ENCODE peak calls at places on chromosomes 12 and 14, in nine cellular contexts. One of them, this sample, is unnamed.

GRCh38 chr12:2844786-2845185 is 10.0 kb upstream of the NRIP2 start:
- DNase-seq in foreskin fibroblast: no peak
- DNase-seq in AG09309: no peak
- DNase-seq in B cell: no peak
- DNase-seq in Calu3: no peak
- DNase-seq in endothelial cell: no peak
- DNase-seq in cardiac fibroblast: peak; percentile 11
- DNase-seq in prostate gland: no peak
- DNase-seq in AG04450: no peak
- DNase-seq in this sample: no peak

GRCh38 chr12:115337693-115338543 is 653.9 kb upstream of the TBX3 start:
- DNase-seq in foreskin fibroblast: peak; percentile 91
- DNase-seq in AG09309: peak; percentile 74
- DNase-seq in B cell: no peak
- DNase-seq in Calu3: no peak
- DNase-seq in endothelial cell: no peak
- DNase-seq in cardiac fibroblast: peak; percentile 80
- DNase-seq in prostate gland: peak; percentile 47
- DNase-seq in AG04450: peak; percentile 83
- DNase-seq in this sample: no peak

GRCh38 chr14:75411194-75411552 is 16.6 kb upstream of the JDP2 start:
- DNase-seq in foreskin fibroblast: no peak
- DNase-seq in AG09309: no peak
- DNase-seq in B cell: no peak
- DNase-seq in Calu3: no peak
- DNase-seq in endothelial cell: no peak
- DNase-seq in cardiac fibroblast: no peak
- DNase-seq in prostate gland: no peak
- DNase-seq in AG04450: no peak
- DNase-seq in this sample: no peak

GRCh38 chr14:57657487-57657886 is 163.8 kb upstream of the CCDC198 start:
- DNase-seq in foreskin fibroblast: no peak
- DNase-seq in AG09309: no peak
- DNase-seq in B cell: no peak
- DNase-seq in Calu3: no peak
- DNase-seq in endothelial cell: no peak
- DNase-seq in cardiac fibroblast: no peak
- DNase-seq in prostate gland: no peak
- DNase-seq in AG04450: peak; percentile 0
- DNase-seq in this sample: no peak

GRCh38 chr14:29810657-29811056 is 117.0 kb downstream of the PRKD1 start:
- DNase-seq in foreskin fibroblast: peak; percentile 30
- DNase-seq in AG09309: peak; percentile 33
- DNase-seq in B cell: no peak
- DNase-seq in Calu3: peak; percentile 17
- DNase-seq in endothelial cell: no peak
- DNase-seq in cardiac fibroblast: peak; percentile 71
- DNase-seq in prostate gland: no peak
- DNase-seq in AG04450: no peak
- DNase-seq in this sample: no peak

GRCh38 chr14:64405295-64405694 is 17.1 kb downstream of the MTHFD1 start:
- DNase-seq in foreskin fibroblast: no peak
- DNase-seq in AG09309: no peak
- DNase-seq in B cell: no peak
- DNase-seq in Calu3: no peak
- DNase-seq in endothelial cell: no peak
- DNase-seq in cardiac fibroblast: no peak
- DNase-seq in prostate gland: no peak
- DNase-seq in AG04450: no peak
- DNase-seq in this sample: no peak

GRCh38 chr12:3313655-3314305 is 177.2 kb upstream of the PRMT8 start:
- DNase-seq in foreskin fibroblast: peak; percentile 23
- DNase-seq in AG09309: no peak
- DNase-seq in B cell: peak; percentile 40
- DNase-seq in Calu3: peak; percentile 54
- DNase-seq in endothelial cell: peak; percentile 50
- DNase-seq in cardiac fibroblast: peak; percentile 26
- DNase-seq in prostate gland: no peak
- DNase-seq in AG04450: no peak
- DNase-seq in this sample: peak; percentile 40

GRCh38 chr12:131104464-131105350 is 151.0 kb downstream of the ADGRD1 start:
- DNase-seq in foreskin fibroblast: peak; percentile 53
- DNase-seq in AG09309: no peak
- DNase-seq in B cell: peak; percentile 83
- DNase-seq in Calu3: peak; percentile 94
- DNase-seq in endothelial cell: peak; percentile 95
- DNase-seq in cardiac fibroblast: peak; percentile 73
- DNase-seq in prostate gland: peak; percentile 69
- DNase-seq in AG04450: peak; percentile 1
- DNase-seq in this sample: peak; percentile 70

GRCh38 chr14:38605193-38606114 is 349.6 kb upstream of the CLEC14A start:
- DNase-seq in foreskin fibroblast: no peak
- DNase-seq in AG09309: no peak
- DNase-seq in B cell: no peak
- DNase-seq in Calu3: no peak
- DNase-seq in endothelial cell: no peak
- DNase-seq in cardiac fibroblast: peak; percentile 2
- DNase-seq in prostate gland: no peak
- DNase-seq in AG04450: no peak
- DNase-seq in this sample: no peak
- TF ChIP-seq CTCF in foreskin fibroblast: no peak
- TF ChIP-seq CTCF in AG09309: peak; percentile 25
- TF ChIP-seq CTCF in B cell: no peak
- TF ChIP-seq CTCF in Calu3: no peak
- TF ChIP-seq CTCF in endothelial cell: peak; percentile 69
- TF ChIP-seq CTCF in cardiac fibroblast: no peak
- TF ChIP-seq CTCF in prostate gland: peak; percentile 25
- TF ChIP-seq CTCF in AG04450: peak; percentile 1
- TF ChIP-seq CTCF in this sample: peak; percentile 36

GRCh38 chr12:104828015-104828414 is 130.1 kb downstream of the SLC41A2 start:
- DNase-seq in foreskin fibroblast: no peak
- DNase-seq in AG09309: no peak
- DNase-seq in B cell: no peak
- DNase-seq in Calu3: no peak
- DNase-seq in endothelial cell: no peak
- DNase-seq in cardiac fibroblast: no peak
- DNase-seq in prostate gland: no peak
- DNase-seq in AG04450: no peak
- DNase-seq in this sample: no peak

GRCh38 chr12:104825408-104825807 is 132.7 kb downstream of the SLC41A2 start:
- DNase-seq in foreskin fibroblast: peak; percentile 18
- DNase-seq in AG09309: no peak
- DNase-seq in B cell: no peak
- DNase-seq in Calu3: no peak
- DNase-seq in endothelial cell: no peak
- DNase-seq in cardiac fibroblast: peak; percentile 11
- DNase-seq in prostate gland: no peak
- DNase-seq in AG04450: no peak
- DNase-seq in this sample: peak; percentile 17

GRCh38 chr12:104823985-104824441 is 134.1 kb downstream of the SLC41A2 start:
- DNase-seq in foreskin fibroblast: no peak
- DNase-seq in AG09309: no peak
- DNase-seq in B cell: no peak
- DNase-seq in Calu3: no peak
- DNase-seq in endothelial cell: no peak
- DNase-seq in cardiac fibroblast: no peak
- DNase-seq in prostate gland: no peak
- DNase-seq in AG04450: no peak
- DNase-seq in this sample: no peak

GRCh38 chr12:104827587-104827986 is 130.5 kb downstream of the SLC41A2 start:
- DNase-seq in foreskin fibroblast: no peak
- DNase-seq in AG09309: no peak
- DNase-seq in B cell: peak; percentile 16
- DNase-seq in Calu3: no peak
- DNase-seq in endothelial cell: peak; percentile 20
- DNase-seq in cardiac fibroblast: no peak
- DNase-seq in prostate gland: no peak
- DNase-seq in AG04450: no peak
- DNase-seq in this sample: no peak
- TF ChIP-seq CTCF in foreskin fibroblast: peak; percentile 10
- TF ChIP-seq CTCF in AG09309: peak; percentile 24
- TF ChIP-seq CTCF in B cell: peak; percentile 24
- TF ChIP-seq CTCF in Calu3: no peak
- TF ChIP-seq CTCF in endothelial cell: peak; percentile 56
- TF ChIP-seq CTCF in cardiac fibroblast: peak; percentile 57
- TF ChIP-seq CTCF in prostate gland: no peak
- TF ChIP-seq CTCF in AG04450: peak; percentile 38
- TF ChIP-seq CTCF in this sample: peak; percentile 30

GRCh38 chr14:62117718-62118164 is 355.5 kb downstream of the SNAPC1 start:
- DNase-seq in foreskin fibroblast: no peak
- DNase-seq in AG09309: no peak
- DNase-seq in B cell: no peak
- DNase-seq in Calu3: no peak
- DNase-seq in endothelial cell: no peak
- DNase-seq in cardiac fibroblast: no peak
- DNase-seq in prostate gland: no peak
- DNase-seq in AG04450: no peak
- DNase-seq in this sample: no peak
- TF ChIP-seq CTCF in foreskin fibroblast: no peak
- TF ChIP-seq CTCF in AG09309: no peak
- TF ChIP-seq CTCF in B cell: no peak
- TF ChIP-seq CTCF in Calu3: no peak
- TF ChIP-seq CTCF in endothelial cell: no peak
- TF ChIP-seq CTCF in cardiac fibroblast: no peak
- TF ChIP-seq CTCF in prostate gland: no peak
- TF ChIP-seq CTCF in AG04450: no peak
- TF ChIP-seq CTCF in this sample: no peak

GRCh38 chr14:73591690-73592448 is at the start of gene ACOT4:
- DNase-seq in foreskin fibroblast: peak; percentile 34
- DNase-seq in AG09309: no peak
- DNase-seq in B cell: peak; percentile 67
- DNase-seq in Calu3: peak; percentile 65
- DNase-seq in endothelial cell: peak; percentile 34
- DNase-seq in cardiac fibroblast: peak; percentile 31
- DNase-seq in prostate gland: no peak
- DNase-seq in AG04450: no peak
- DNase-seq in this sample: no peak
- TF ChIP-seq CTCF in foreskin fibroblast: no peak
- TF ChIP-seq CTCF in AG09309: no peak
- TF ChIP-seq CTCF in B cell: peak; percentile 18
- TF ChIP-seq CTCF in Calu3: no peak
- TF ChIP-seq CTCF in endothelial cell: no peak
- TF ChIP-seq CTCF in cardiac fibroblast: no peak
- TF ChIP-seq CTCF in prostate gland: peak; percentile 27
- TF ChIP-seq CTCF in AG04450: no peak
- TF ChIP-seq CTCF in this sample: no peak

GRCh38 chr14:77069551-77069950 is 28.5 kb upstream of the CIPC start:
- DNase-seq in foreskin fibroblast: no peak
- DNase-seq in AG09309: no peak
- DNase-seq in B cell: no peak
- DNase-seq in Calu3: no peak
- DNase-seq in endothelial cell: no peak
- DNase-seq in cardiac fibroblast: no peak
- DNase-seq in prostate gland: no peak
- DNase-seq in AG04450: no peak
- DNase-seq in this sample: no peak

GRCh38 chr14:77066555-77067172 is 31.4 kb upstream of the CIPC start:
- DNase-seq in foreskin fibroblast: no peak
- DNase-seq in AG09309: no peak
- DNase-seq in B cell: no peak
- DNase-seq in Calu3: no peak
- DNase-seq in endothelial cell: no peak
- DNase-seq in cardiac fibroblast: peak; percentile 55
- DNase-seq in prostate gland: no peak
- DNase-seq in AG04450: no peak
- DNase-seq in this sample: no peak

GRCh38 chr14:77067632-77068514 is 30.2 kb upstream of the CIPC start:
- DNase-seq in foreskin fibroblast: peak; percentile 60
- DNase-seq in AG09309: no peak
- DNase-seq in B cell: peak; percentile 68
- DNase-seq in Calu3: peak; percentile 84
- DNase-seq in endothelial cell: peak; percentile 73
- DNase-seq in cardiac fibroblast: peak; percentile 74
- DNase-seq in prostate gland: peak; percentile 61
- DNase-seq in AG04450: peak; percentile 30
- DNase-seq in this sample: peak; percentile 61

GRCh38 chr14:77065851-77066554 is 32.1 kb upstream of the CIPC start:
- DNase-seq in foreskin fibroblast: no peak
- DNase-seq in AG09309: no peak
- DNase-seq in B cell: no peak
- DNase-seq in Calu3: no peak
- DNase-seq in endothelial cell: no peak
- DNase-seq in cardiac fibroblast: no peak
- DNase-seq in prostate gland: no peak
- DNase-seq in AG04450: no peak
- DNase-seq in this sample: no peak

DNA sequence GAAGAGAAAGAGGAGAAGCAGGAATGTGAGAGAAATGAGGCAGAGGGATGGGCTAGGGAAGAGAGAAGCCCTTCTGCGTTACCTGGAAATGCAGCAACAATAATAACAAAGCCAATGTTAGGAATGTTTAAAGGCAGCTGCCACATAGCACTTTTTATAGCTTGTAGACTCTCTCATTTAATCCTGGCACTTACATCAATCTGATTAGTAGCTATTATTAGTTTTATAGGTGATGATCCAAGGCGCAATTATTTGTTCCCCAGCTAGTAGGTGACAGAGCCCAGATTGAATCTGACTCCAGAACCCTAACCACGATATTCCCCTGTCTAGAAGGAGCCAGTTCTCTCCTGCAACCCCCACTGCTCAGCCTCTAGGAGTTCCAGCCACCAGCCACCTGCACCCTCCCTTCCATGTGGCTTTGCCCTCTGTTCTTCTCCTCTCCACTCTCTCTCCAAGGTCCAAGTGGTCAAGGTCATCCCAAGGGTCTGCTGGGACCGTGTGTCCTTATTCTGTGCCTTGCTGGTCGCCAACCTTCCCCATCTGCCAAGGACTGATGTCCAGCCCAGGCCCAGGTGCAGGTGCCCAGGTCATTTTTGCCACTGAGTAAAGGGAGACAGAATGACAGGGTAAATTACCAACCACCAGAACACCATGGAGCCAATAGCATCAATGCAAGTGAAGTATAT is 29.4 kb upstream of the CIPC start:
- DNase-seq in foreskin fibroblast: no peak
- DNase-seq in AG09309: no peak
- DNase-seq in B cell: no peak
- DNase-seq in Calu3: no peak
- DNase-seq in endothelial cell: no peak
- DNase-seq in cardiac fibroblast: no peak
- DNase-seq in prostate gland: no peak
- DNase-seq in AG04450: no peak
- DNase-seq in this sample: no peak
- TF ChIP-seq CTCF in foreskin fibroblast: no peak
- TF ChIP-seq CTCF in AG09309: no peak
- TF ChIP-seq CTCF in B cell: peak; percentile 52
- TF ChIP-seq CTCF in Calu3: no peak
- TF ChIP-seq CTCF in endothelial cell: peak; percentile 17
- TF ChIP-seq CTCF in cardiac fibroblast: no peak
- TF ChIP-seq CTCF in prostate gland: no peak
- TF ChIP-seq CTCF in AG04450: no peak
- TF ChIP-seq CTCF in this sample: peak; percentile 20

This sample was measured in OCI-LY7.